ENCODE peak calls at places on chromosome 3, in six cellular contexts. T is SK-N-SH, L is HCT116, K is HepG2, J is GM12878, Y is H1. W is an unnamed sample.

GRCh38 chr3:139473155-139473771 is 3.1 kb downstream of the RBP2 start:
- DNase-seq in T (no peak), K (no peak), L (no peak), Y (no peak), J (no peak), W (no peak)

GRCh38 chr3:196241704-196242103 is 25.4 kb downstream of the SLC51A start:
- DNase-seq in L (no peak), Y (no peak), J (no peak), K (no peak), T (no peak), W (no peak)

GRCh38 chr3:141051641-141052569 is 758 bp downstream of the SPSB4 start:
- DNase-seq in K (no peak), Y (peak; percentile 78), J (no peak), L (no peak), T (peak; percentile 88), W (no peak)

GRCh38 chr3:185824467-185825378 is at the start of gene IGF2BP2:
- DNase-seq in K (peak; percentile 74), Y (peak; percentile 79), L (no peak), T (peak; percentile 61), J (no peak), W (peak; percentile 79)

GRCh38 chr3:174193559-174193958 is 665.6 kb upstream of the NAALADL2 start:
- DNase-seq in J (no peak), K (no peak), T (no peak), Y (no peak), L (no peak), W (no peak)

GRCh38 chr3:129628169-129628522 is 21.7 kb upstream of the PLXND1 start:
- DNase-seq in L (no peak), K (no peak), T (no peak), Y (no peak), J (no peak), W (no peak)

GRCh38 chr3:195763248-195763830 is 42.6 kb downstream of the MUC20 start:
- DNase-seq in L (no peak), J (no peak), T (peak; percentile 26), Y (no peak), K (no peak), W (no peak)

GRCh38 chr3:94500146-94500545 is 437.3 kb downstream of the NSUN3 start:
- DNase-seq in K (no peak), Y (no peak), L (no peak), J (no peak), T (peak; percentile 6), W (no peak)

GRCh38 chr3:2770451-2770850 is 339.7 kb downstream of the IL5RA start:
- DNase-seq in J (no peak), Y (no peak), L (no peak), T (no peak), K (peak; percentile 4), W (no peak)

GRCh38 chr3:103787164-103787871 is 1352.5 kb downstream of the ZPLD1 start:
- DNase-seq in Y (no peak), L (no peak), K (no peak), J (no peak), T (no peak), W (no peak)

GRCh38 chr3:141605883-141606282 is 119.1 kb downstream of the RASA2 start:
- DNase-seq in L (no peak), T (no peak), Y (no peak), K (no peak), J (no peak), W (no peak)

GRCh38 chr3:14343338-14344112 is 58.9 kb upstream of the SLC6A6 start:
- DNase-seq in T (no peak), K (no peak), J (no peak), L (no peak), Y (no peak), W (no peak)

GRCh38 chr3:59850352-59850870 is 800.6 kb upstream of the CFAP20DC start:
- DNase-seq in L (no peak), T (no peak), K (no peak), Y (no peak), J (no peak), W (no peak)

GRCh38 chr3:183122257-183122932 is 23.1 kb upstream of the MCCC1 start:
- DNase-seq in T (peak; percentile 63), Y (no peak), L (peak; percentile 38), K (peak; percentile 18), J (no peak), W (peak; percentile 76)

GRCh38 chr3:162586591-162586990 is 1090.0 kb downstream of the OTOL1 start:
- DNase-seq in K (no peak), J (no peak), Y (no peak), T (no peak), L (no peak), W (no peak)

GRCh38 chr3:81302045-81302444 is 459.4 kb downstream of the GBE1 start:
- DNase-seq in Y (peak; percentile 46), K (peak; percentile 48), T (peak; percentile 77), L (peak; percentile 13), J (no peak), W (peak; percentile 23)

GRCh38 chr3:18423401-18424212 is 1.5 kb downstream of the SATB1 start:
- DNase-seq in Y (peak; percentile 69), J (peak; percentile 37), T (peak; percentile 43), K (no peak), L (peak; percentile 26), W (no peak)

GRCh38 chr3:131304890-131305289 is 76.7 kb upstream of the NUDT16 start:
- DNase-seq in Y (no peak), J (no peak), K (no peak), T (no peak), L (no peak), W (no peak)

GRCh38 chr3:150216041-150216811 is 191.9 kb upstream of the TSC22D2 start:
- DNase-seq in T (peak; percentile 32), K (no peak), Y (no peak), L (no peak), J (no peak), W (no peak)

GRCh38 chr3:60131607-60132006 is 1081.8 kb upstream of the CFAP20DC start:
- DNase-seq in L (no peak), Y (no peak), T (no peak), K (no peak), J (no peak), W (no peak)

GRCh38 chr3:53140575-53141467 is 10.6 kb upstream of the RFT1 start:
- DNase-seq in J (no peak), Y (no peak), L (no peak), K (no peak), T (no peak), W (no peak)

GRCh38 chr3:162007722-162008121 is 511.1 kb downstream of the OTOL1 start:
- DNase-seq in L (no peak), Y (no peak), T (no peak), J (no peak), K (no peak), W (no peak)

GRCh38 chr3:177465243-177465642 is 268.0 kb upstream of the TBL1XR1 start:
- DNase-seq in T (no peak), K (no peak), J (no peak), L (no peak), Y (no peak), W (no peak)

GRCh38 chr3:23219117-23219516 is 16.0 kb downstream of the UBE2E2 start:
- DNase-seq in K (no peak), T (no peak), J (no peak), L (no peak), Y (no peak), W (no peak)

DNA sequence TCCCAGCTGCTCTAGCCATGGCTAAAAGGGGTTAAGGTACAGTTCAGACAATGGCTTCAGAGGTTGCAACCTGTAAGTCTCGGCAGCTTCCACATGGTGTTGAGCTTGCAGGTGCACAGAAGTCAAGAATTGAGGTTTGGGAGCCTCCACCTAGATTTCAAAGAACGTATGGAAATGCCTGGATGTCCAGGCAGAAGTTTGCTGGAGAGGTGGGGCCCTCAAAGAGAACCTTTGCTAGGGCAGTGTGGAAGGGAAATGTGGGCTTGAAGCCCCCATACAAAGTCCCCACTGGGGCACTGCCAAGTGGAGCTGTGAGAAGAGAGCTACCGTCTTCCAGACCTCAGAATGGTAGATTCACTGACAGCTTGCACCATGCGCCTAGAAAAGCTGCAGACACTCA is 73.7 kb downstream of the STT3B start:
- DNase-seq in T (no peak), Y (no peak), L (no peak), K (no peak), J (no peak), W (no peak)
- TF ChIP-seq JUND in T (no peak), Y (no peak), L (no peak), K (no peak), J (no peak), W (no peak)

GRCh38 chr3:25855281-25855680 is 65.4 kb downstream of the OXSM start:
- DNase-seq in Y (no peak), K (no peak), T (no peak), L (no peak), J (no peak), W (no peak)
- TF ChIP-seq JUND in Y (no peak), K (no peak), T (no peak), L (no peak), J (no peak), W (no peak)

GRCh38 chr3:111538111-111538510 is 3.9 kb upstream of the CD96 start:
- DNase-seq in K (no peak), J (no peak), L (no peak), T (no peak), Y (no peak), W (no peak)

GRCh38 chr3:111539351-111540331 is 2.4 kb upstream of the CD96 start:
- DNase-seq in J (peak; percentile 38), Y (peak; percentile 71), T (peak; percentile 60), L (peak; percentile 52), K (peak; percentile 34), W (peak; percentile 69)

GRCh38 chr3:111538687-111539086 is 3.3 kb upstream of the CD96 start:
- DNase-seq in L (no peak), Y (no peak), J (no peak), T (no peak), K (peak; percentile 13), W (no peak)

GRCh38 chr3:111531446-111531845 is 10.6 kb upstream of the CD96 start:
- DNase-seq in Y (no peak), J (no peak), L (no peak), T (no peak), K (no peak), W (no peak)

GRCh38 chr3:111534701-111535100 is 7.3 kb upstream of the CD96 start:
- DNase-seq in K (no peak), T (no peak), Y (no peak), L (no peak), J (no peak), W (no peak)
- TF ChIP-seq JUND in K (no peak), T (no peak), Y (no peak), L (no peak), J (no peak), W (no peak)

GRCh38 chr3:128625409-128625945 is 25.1 kb downstream of the RPN1 start:
- DNase-seq in Y (no peak), T (no peak), L (no peak), J (no peak), K (no peak), W (no peak)

GRCh38 chr3:128621234-128621633 is 29.4 kb downstream of the RPN1 start:
- DNase-seq in T (no peak), J (no peak), L (no peak), K (no peak), Y (no peak), W (no peak)

GRCh38 chr3:128621931-128622330 is 28.7 kb downstream of the RPN1 start:
- DNase-seq in J (no peak), L (no peak), T (no peak), K (no peak), Y (no peak), W (no peak)

GRCh38 chr3:128624526-128625138 is 26.0 kb downstream of the RPN1 start:
- DNase-seq in L (no peak), K (no peak), T (no peak), Y (no peak), J (no peak), W (no peak)

GRCh38 chr3:128623762-128624176 is 26.8 kb downstream of the RPN1 start:
- DNase-seq in Y (no peak), K (no peak), T (no peak), J (no peak), L (no peak), W (no peak)
- TF ChIP-seq JUND in Y (no peak), K (no peak), T (no peak), J (no peak), L (no peak), W (no peak)